ENCODE peak calls at places on chromosome X, in eight cellular contexts. One of them, this sample, is unnamed.

GRCh38 chrX:8731579-8732395 is at the start of gene ANOS1:
- DNase-seq in RWPE1: peak
- DNase-seq in uterus: no peak
- DNase-seq in NB4: no peak
- DNase-seq in mammary epithelial cell: peak
- DNase-seq in mucosa of gallbladder: peak
- DNase-seq in AG08395: no peak
- DNase-seq in SW480: no peak
- DNase-seq in this sample: peak

GRCh38 chrX:318739-319578 is at the start of gene GTPBP6:
- DNase-seq in SW480: peak
- DNase-seq in NB4: peak
- DNase-seq in AG08395: peak
- DNase-seq in uterus: peak
- DNase-seq in mucosa of gallbladder: peak
- DNase-seq in mammary epithelial cell: peak
- DNase-seq in RWPE1: peak
- DNase-seq in this sample: no peak

GRCh38 chrX:147917700-147918694 is 6.3 kb downstream of the FMR1 start:
- DNase-seq in uterus: no peak
- DNase-seq in RWPE1: no peak
- DNase-seq in mammary epithelial cell: no peak
- DNase-seq in NB4: no peak
- DNase-seq in AG08395: peak
- DNase-seq in SW480: no peak
- DNase-seq in mucosa of gallbladder: no peak
- DNase-seq in this sample: no peak

GRCh38 chrX:67435536-67435935 is 108.3 kb upstream of the AR start:
- DNase-seq in mammary epithelial cell: no peak
- DNase-seq in AG08395: no peak
- DNase-seq in uterus: no peak
- DNase-seq in SW480: no peak
- DNase-seq in NB4: no peak
- DNase-seq in mucosa of gallbladder: no peak
- DNase-seq in RWPE1: no peak
- DNase-seq in this sample: no peak

GRCh38 chrX:63784902-63785692 is at the start of gene ARHGEF9:
- DNase-seq in uterus: peak
- DNase-seq in mammary epithelial cell: no peak
- DNase-seq in mucosa of gallbladder: no peak
- DNase-seq in RWPE1: no peak
- DNase-seq in AG08395: peak
- DNase-seq in NB4: no peak
- DNase-seq in SW480: no peak
- DNase-seq in this sample: no peak

GRCh38 chrX:110684653-110685052 is 111.0 kb downstream of the CHRDL1 start:
- DNase-seq in SW480: no peak
- DNase-seq in mucosa of gallbladder: no peak
- DNase-seq in uterus: no peak
- DNase-seq in mammary epithelial cell: peak
- DNase-seq in NB4: no peak
- DNase-seq in AG08395: no peak
- DNase-seq in RWPE1: peak
- DNase-seq in this sample: no peak

GRCh38 chrX:24838624-24839023 is 144.9 kb downstream of the POLA1 start:
- DNase-seq in mammary epithelial cell: peak
- DNase-seq in RWPE1: peak
- DNase-seq in SW480: peak
- DNase-seq in AG08395: peak
- DNase-seq in NB4: peak
- DNase-seq in uterus: no peak
- DNase-seq in mucosa of gallbladder: no peak
- DNase-seq in this sample: no peak

GRCh38 chrX:109773374-109773773 is 40.3 kb upstream of the ACSL4 start:
- DNase-seq in NB4: no peak
- DNase-seq in uterus: no peak
- DNase-seq in AG08395: no peak
- DNase-seq in mucosa of gallbladder: no peak
- DNase-seq in mammary epithelial cell: no peak
- DNase-seq in SW480: no peak
- DNase-seq in RWPE1: no peak
- DNase-seq in this sample: no peak

GRCh38 chrX:132266583-132267355 is 47.5 kb upstream of the RAP2C start:
- DNase-seq in RWPE1: peak
- DNase-seq in SW480: peak
- DNase-seq in NB4: no peak
- DNase-seq in mammary epithelial cell: peak
- DNase-seq in uterus: no peak
- DNase-seq in AG08395: no peak
- DNase-seq in mucosa of gallbladder: no peak
- DNase-seq in this sample: no peak

GRCh38 chrX:22542641-22543040 is 269.9 kb downstream of the CBLL2 start:
- DNase-seq in uterus: no peak
- DNase-seq in SW480: no peak
- DNase-seq in NB4: no peak
- DNase-seq in AG08395: no peak
- DNase-seq in mammary epithelial cell: no peak
- DNase-seq in mucosa of gallbladder: no peak
- DNase-seq in RWPE1: no peak
- DNase-seq in this sample: no peak

GRCh38 chrX:86806786-86807185 is 658.5 kb downstream of the DACH2 start:
- DNase-seq in RWPE1: no peak
- DNase-seq in mammary epithelial cell: peak
- DNase-seq in uterus: no peak
- DNase-seq in AG08395: no peak
- DNase-seq in SW480: peak
- DNase-seq in mucosa of gallbladder: no peak
- DNase-seq in NB4: peak
- DNase-seq in this sample: no peak

GRCh38 chrX:28665778-28666177 is 78.5 kb downstream of the IL1RAPL1 start:
- DNase-seq in NB4: no peak
- DNase-seq in uterus: no peak
- DNase-seq in AG08395: no peak
- DNase-seq in mucosa of gallbladder: no peak
- DNase-seq in SW480: no peak
- DNase-seq in RWPE1: no peak
- DNase-seq in mammary epithelial cell: no peak
- DNase-seq in this sample: no peak

GRCh38 chrX:7514871-7515599 is 327.9 kb upstream of the VCX start:
- DNase-seq in NB4: no peak
- DNase-seq in SW480: no peak
- DNase-seq in uterus: no peak
- DNase-seq in AG08395: peak
- DNase-seq in mucosa of gallbladder: no peak
- DNase-seq in RWPE1: no peak
- DNase-seq in mammary epithelial cell: peak
- DNase-seq in this sample: no peak

GRCh38 chrX:74259879-74260491 is 44.0 kb upstream of the ZCCHC13 start:
- DNase-seq in mammary epithelial cell: no peak
- DNase-seq in RWPE1: no peak
- DNase-seq in SW480: no peak
- DNase-seq in mucosa of gallbladder: no peak
- DNase-seq in uterus: no peak
- DNase-seq in AG08395: no peak
- DNase-seq in NB4: no peak
- DNase-seq in this sample: no peak

GRCh38 chrX:24173115-24173847 is 23.8 kb downstream of the ZFX start:
- DNase-seq in uterus: no peak
- DNase-seq in SW480: no peak
- DNase-seq in RWPE1: no peak
- DNase-seq in AG08395: no peak
- DNase-seq in mammary epithelial cell: no peak
- DNase-seq in mucosa of gallbladder: no peak
- DNase-seq in NB4: no peak
- DNase-seq in this sample: no peak

GRCh38 chrX:78109458-78109857 is 5.4 kb downstream of the PGK1 start:
- DNase-seq in mucosa of gallbladder: no peak
- DNase-seq in mammary epithelial cell: no peak
- DNase-seq in uterus: no peak
- DNase-seq in RWPE1: no peak
- DNase-seq in AG08395: no peak
- DNase-seq in SW480: no peak
- DNase-seq in NB4: no peak
- DNase-seq in this sample: no peak

GRCh38 chrX:45513042-45513441 is 312.4 kb upstream of the DIPK2B start:
- DNase-seq in mammary epithelial cell: no peak
- DNase-seq in mucosa of gallbladder: no peak
- DNase-seq in NB4: no peak
- DNase-seq in SW480: peak
- DNase-seq in AG08395: no peak
- DNase-seq in uterus: no peak
- DNase-seq in RWPE1: no peak
- DNase-seq in this sample: no peak

GRCh38 chrX:153551135-153551534 is 33.7 kb downstream of the ATP2B3 start:
- DNase-seq in AG08395: peak
- DNase-seq in uterus: no peak
- DNase-seq in SW480: no peak
- DNase-seq in mammary epithelial cell: peak
- DNase-seq in RWPE1: no peak
- DNase-seq in mucosa of gallbladder: no peak
- DNase-seq in NB4: peak
- DNase-seq in this sample: no peak

GRCh38 chrX:154804564-154804956 is 725 bp downstream of the MPP1 start:
- DNase-seq in AG08395: no peak
- DNase-seq in RWPE1: no peak
- DNase-seq in mammary epithelial cell: no peak
- DNase-seq in uterus: no peak
- DNase-seq in NB4: no peak
- DNase-seq in mucosa of gallbladder: no peak
- DNase-seq in SW480: no peak
- DNase-seq in this sample: no peak

GRCh38 chrX:112851161-112851779 is 10.6 kb upstream of the AMOT start:
- DNase-seq in RWPE1: no peak
- DNase-seq in SW480: no peak
- DNase-seq in mammary epithelial cell: peak
- DNase-seq in uterus: no peak
- DNase-seq in AG08395: no peak
- DNase-seq in mucosa of gallbladder: peak
- DNase-seq in NB4: no peak
- DNase-seq in this sample: no peak

GRCh38 chrX:139495324-139495723 is 35.2 kb upstream of the F9 start:
- DNase-seq in mammary epithelial cell: no peak
- DNase-seq in RWPE1: no peak
- DNase-seq in NB4: no peak
- DNase-seq in mucosa of gallbladder: no peak
- DNase-seq in SW480: no peak
- DNase-seq in AG08395: no peak
- DNase-seq in uterus: no peak
- DNase-seq in this sample: no peak

GRCh38 chrX:43958529-43958928 is 14.7 kb downstream of the NDP start:
- DNase-seq in RWPE1: peak
- DNase-seq in NB4: peak
- DNase-seq in mucosa of gallbladder: peak
- DNase-seq in AG08395: peak
- DNase-seq in mammary epithelial cell: peak
- DNase-seq in uterus: no peak
- DNase-seq in SW480: peak
- DNase-seq in this sample: peak

GRCh38 chrX:41473936-41474725 is 27.0 kb downstream of the NYX start:
- DNase-seq in uterus: no peak
- DNase-seq in mucosa of gallbladder: no peak
- DNase-seq in SW480: no peak
- DNase-seq in RWPE1: no peak
- DNase-seq in NB4: no peak
- DNase-seq in AG08395: no peak
- DNase-seq in mammary epithelial cell: no peak
- DNase-seq in this sample: no peak

GRCh38 chrX:31715675-31716074 is 643.8 kb upstream of the FTHL17 start:
- DNase-seq in RWPE1: no peak
- DNase-seq in mammary epithelial cell: no peak
- DNase-seq in mucosa of gallbladder: no peak
- DNase-seq in AG08395: no peak
- DNase-seq in NB4: no peak
- DNase-seq in uterus: no peak
- DNase-seq in SW480: no peak
- DNase-seq in this sample: no peak

GRCh38 chrX:152897216-152898144 is at the start of gene ZNF185:
- DNase-seq in mammary epithelial cell: no peak
- DNase-seq in RWPE1: peak
- DNase-seq in NB4: no peak
- DNase-seq in mucosa of gallbladder: peak
- DNase-seq in AG08395: no peak
- DNase-seq in SW480: peak
- DNase-seq in uterus: peak
- DNase-seq in this sample: peak

GRCh38 chrX:74369666-74370065 is 51.6 kb upstream of the SLC16A2 start:
- DNase-seq in NB4: no peak
- DNase-seq in AG08395: no peak
- DNase-seq in mucosa of gallbladder: no peak
- DNase-seq in uterus: no peak
- DNase-seq in mammary epithelial cell: no peak
- DNase-seq in RWPE1: no peak
- DNase-seq in SW480: no peak
- DNase-seq in this sample: no peak

GRCh38 chrX:39766882-39767281 is 330.9 kb downstream of the BCOR start:
- DNase-seq in mucosa of gallbladder: no peak
- DNase-seq in uterus: no peak
- DNase-seq in NB4: no peak
- DNase-seq in RWPE1: no peak
- DNase-seq in AG08395: no peak
- DNase-seq in mammary epithelial cell: no peak
- DNase-seq in SW480: no peak
- DNase-seq in this sample: no peak

GRCh38 chrX:40975951-40976350 is 109.3 kb upstream of the USP9X start:
- DNase-seq in SW480: no peak
- DNase-seq in mucosa of gallbladder: no peak
- DNase-seq in NB4: no peak
- DNase-seq in uterus: no peak
- DNase-seq in mammary epithelial cell: no peak
- DNase-seq in AG08395: no peak
- DNase-seq in RWPE1: no peak
- DNase-seq in this sample: no peak

GRCh38 chrX:38052096-38052495 is 45.7 kb downstream of the SYTL5 start:
- DNase-seq in mucosa of gallbladder: no peak
- DNase-seq in RWPE1: peak
- DNase-seq in SW480: peak
- DNase-seq in AG08395: peak
- DNase-seq in NB4: peak
- DNase-seq in uterus: no peak
- DNase-seq in mammary epithelial cell: peak
- DNase-seq in this sample: no peak

GRCh38 chrX:2243913-2244460 is 256.8 kb downstream of the DHRSX start:
- DNase-seq in mucosa of gallbladder: no peak
- DNase-seq in uterus: no peak
- DNase-seq in mammary epithelial cell: no peak
- DNase-seq in AG08395: peak
- DNase-seq in RWPE1: no peak
- DNase-seq in NB4: no peak
- DNase-seq in SW480: no peak
- DNase-seq in this sample: no peak

GRCh38 chrX:138756234-138756633 is 44.7 kb upstream of the FGF13 start:
- DNase-seq in SW480: peak
- DNase-seq in RWPE1: peak
- DNase-seq in AG08395: peak
- DNase-seq in NB4: peak
- DNase-seq in mammary epithelial cell: peak
- DNase-seq in mucosa of gallbladder: peak
- DNase-seq in uterus: no peak
- DNase-seq in this sample: no peak

GRCh38 chrX:86436116-86436515 is 287.9 kb downstream of the DACH2 start:
- DNase-seq in SW480: no peak
- DNase-seq in uterus: no peak
- DNase-seq in mucosa of gallbladder: no peak
- DNase-seq in AG08395: no peak
- DNase-seq in mammary epithelial cell: no peak
- DNase-seq in NB4: no peak
- DNase-seq in RWPE1: no peak
- DNase-seq in this sample: no peak